ENCODE peak calls at places on chromosomes 5 and 9, in seven cellular contexts. B, M, Y, Z, N, K and R are unnamed samples.

GRCh38 chr5:168317521-168318147 is 26.2 kb downstream of the WWC1 start:
- DNase-seq in N (no peak), K (peak), Y (no peak), B (no peak), M (peak), Z (no peak), R (no peak)

GRCh38 chr5:94228791-94229190 is 389.6 kb downstream of the KIAA0825 start:
- DNase-seq in K (no peak), Y (no peak), N (no peak), Z (no peak), M (no peak), B (no peak), R (no peak)

GRCh38 chr9:93577940-93578682 is 1.7 kb downstream of the PHF2 start:
- DNase-seq in Z (no peak), K (no peak), M (no peak), Y (no peak), B (no peak), N (peak), R (no peak)

GRCh38 chr5:161034456-161034855 is 182.4 kb upstream of the ATP10B start:
- DNase-seq in Z (no peak), B (no peak), N (no peak), M (no peak), K (no peak), Y (no peak), R (no peak)

GRCh38 chr9:120791161-120791560 is 2.1 kb downstream of the FBXW2 start:
- DNase-seq in B (no peak), K (no peak), Y (no peak), M (no peak), Z (no peak), N (no peak), R (no peak)

GRCh38 chr5:158899792-158900191 is 199.9 kb downstream of the EBF1 start:
- DNase-seq in K (no peak), N (no peak), Y (peak), B (no peak), Z (peak), M (no peak), R (no peak)

GRCh38 chr9:134225186-134225585 is 60.8 kb upstream of the RNU6ATAC start:
- DNase-seq in B (no peak), K (no peak), N (no peak), M (no peak), Z (peak), Y (no peak), R (no peak)

GRCh38 chr9:137253717-137254623 is 1.2 kb upstream of the NELFB start:
- DNase-seq in B (no peak), M (no peak), K (no peak), Z (no peak), N (peak), Y (no peak), R (no peak)

GRCh38 chr5:8184455-8185063 is 315.6 kb downstream of the MTRR start:
- DNase-seq in Y (no peak), K (peak), B (peak), Z (peak), M (peak), N (peak), R (peak)

GRCh38 chr5:133259199-133259997 is 207.6 kb downstream of the HSPA4 start:
- DNase-seq in Z (no peak), M (no peak), Y (no peak), K (no peak), N (no peak), B (no peak), R (no peak)

GRCh38 chr9:14278291-14278721 is 35.6 kb downstream of the NFIB start:
- DNase-seq in Z (no peak), K (no peak), M (no peak), B (no peak), Y (no peak), N (no peak), R (no peak)

GRCh38 chr5:141757402-141757801 is 75.4 kb upstream of the ARAP3 start:
- DNase-seq in Z (no peak), Y (no peak), K (no peak), N (peak), M (peak), B (peak), R (no peak)

GRCh38 chr5:10860645-10861455 is 99.8 kb upstream of the DAP start:
- DNase-seq in N (no peak), M (no peak), Y (no peak), B (no peak), K (no peak), Z (no peak), R (no peak)

GRCh38 chr5:173412151-173412550 is 83.9 kb upstream of the STC2 start:
- DNase-seq in B (no peak), N (no peak), Y (no peak), K (no peak), M (no peak), Z (no peak), R (no peak)

GRCh38 chr9:129138476-129139232 is 27.4 kb downstream of the PTPA start:
- DNase-seq in K (no peak), Z (peak), B (no peak), N (peak), Y (peak), M (no peak), R (no peak)

GRCh38 chr5:173075970-173076369 is 19.8 kb downstream of the CREBRF start:
- DNase-seq in Z (no peak), Y (no peak), M (no peak), N (no peak), B (no peak), K (no peak), R (no peak)

GRCh38 chr5:31993182-31993961 is 180.7 kb downstream of the GOLPH3 start:
- DNase-seq in N (no peak), K (no peak), Y (no peak), Z (no peak), B (no peak), M (no peak), R (no peak)

GRCh38 chr5:57432876-57433275 is 49.7 kb downstream of the ACTBL2 start:
- DNase-seq in B (no peak), Y (no peak), Z (no peak), N (peak), M (no peak), K (no peak), R (no peak)

GRCh38 chr5:98349251-98349989 is 424.0 kb upstream of the RGMB start:
- DNase-seq in Z (no peak), Y (no peak), B (no peak), K (no peak), N (peak), M (no peak), R (no peak)

GRCh38 chr5:149422429-149423286 is 43.6 kb upstream of the IL17B start:
- DNase-seq in B (peak), N (peak), Y (peak), K (no peak), M (peak), Z (peak), R (peak)

GRCh38 chr5:173689713-173690360 is 73.4 kb upstream of the BOD1 start:
- DNase-seq in B (no peak), K (no peak), Z (no peak), Y (no peak), M (no peak), N (peak), R (no peak)

GRCh38 chr5:132215329-132215728 is 12.3 kb downstream of the P4HA2 start:
- DNase-seq in Z (peak), N (no peak), Y (peak), K (no peak), B (no peak), M (peak), R (no peak)

GRCh38 chr5:17803976-17804375 is 169.7 kb downstream of the TAF11L14 start:
- DNase-seq in M (no peak), Y (no peak), Z (no peak), B (no peak), N (no peak), K (no peak), R (no peak)

GRCh38 chr5:131110256-131110594 is 54.8 kb downstream of the HINT1 start:
- DNase-seq in N (no peak), Y (no peak), B (no peak), K (no peak), M (no peak), Z (no peak), R (no peak)

GRCh38 chr5:139806726-139807646 is 11.4 kb downstream of the PSD2 start:
- DNase-seq in B (no peak), Y (no peak), K (no peak), Z (no peak), M (no peak), N (no peak), R (no peak)

GRCh38 chr5:116448869-116449453 is 125.7 kb downstream of the SEMA6A start:
- DNase-seq in Y (no peak), N (no peak), K (no peak), M (no peak), B (no peak), Z (no peak), R (no peak)

GRCh38 chr5:55913396-55914140 is 62.4 kb downstream of the IL31RA start:
- DNase-seq in Y (no peak), B (no peak), K (no peak), M (no peak), N (no peak), Z (no peak), R (no peak)

GRCh38 chr9:116174347-116174746 is 20.8 kb downstream of the PAPPA start:
- DNase-seq in Y (no peak), M (no peak), B (no peak), K (no peak), Z (no peak), N (no peak), R (no peak)

DNA sequence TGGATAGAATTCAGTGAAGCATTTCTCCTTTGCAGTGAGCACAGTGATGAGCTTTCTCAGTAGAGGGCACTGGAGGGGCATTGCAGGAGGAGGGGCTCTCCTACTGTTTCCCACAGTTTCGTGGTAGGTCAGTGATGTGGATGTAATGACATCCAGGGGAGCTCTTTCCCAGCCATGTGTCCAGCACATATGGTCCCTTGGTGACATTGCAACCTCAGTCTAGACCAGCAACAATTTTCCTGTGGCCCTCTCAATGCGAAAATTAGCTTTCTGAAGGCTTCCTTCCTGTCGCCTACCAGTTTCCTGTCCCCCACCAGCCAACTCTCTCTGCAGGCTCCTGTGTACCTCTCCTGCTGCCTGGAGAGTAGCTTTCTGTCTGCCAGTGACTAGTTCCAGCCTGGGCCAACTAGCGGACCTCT is 6.9 kb upstream of the PDCL start:
- DNase-seq in M (peak), Y (no peak), B (no peak), Z (no peak), N (peak), K (no peak), R (no peak)
- TF ChIP-seq CTCF in M (peak), Y (no peak), B (no peak), Z (no peak), N (peak), K (no peak), R (no peak)

DNA sequence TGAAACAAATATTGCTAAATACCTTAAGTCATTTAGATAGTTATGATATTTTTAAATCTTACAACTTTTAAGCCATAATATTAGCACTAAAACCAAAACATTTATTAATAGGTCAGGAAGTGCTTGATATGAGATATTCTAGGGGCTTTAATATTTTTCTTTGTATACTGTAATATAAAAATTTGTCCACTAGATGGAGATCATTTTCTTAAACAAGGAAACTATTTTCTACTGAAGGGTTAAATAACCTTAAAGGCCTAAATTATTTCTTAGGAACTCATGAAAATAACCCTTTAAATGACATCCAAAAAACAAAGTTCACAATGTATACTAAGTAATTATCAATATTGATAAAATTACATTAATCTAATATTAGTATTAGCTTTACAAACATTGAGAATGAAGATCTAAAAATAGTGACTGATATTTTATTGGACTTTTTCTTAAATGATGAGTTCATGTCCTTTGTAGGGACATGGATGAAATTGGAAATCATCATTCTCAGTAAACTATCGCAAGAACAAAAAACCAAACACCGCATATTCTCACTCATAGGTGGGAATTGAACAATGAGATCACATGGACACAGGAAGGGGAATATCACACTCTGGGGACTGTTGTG is 635.7 kb downstream of the RAB3C start:
- DNase-seq in Z (no peak), N (no peak), B (no peak), M (no peak), Y (no peak), K (no peak), R (no peak)
- TF ChIP-seq CTCF in Z (peak), N (peak), B (no peak), M (no peak), Y (no peak), K (peak), R (peak)

DNA sequence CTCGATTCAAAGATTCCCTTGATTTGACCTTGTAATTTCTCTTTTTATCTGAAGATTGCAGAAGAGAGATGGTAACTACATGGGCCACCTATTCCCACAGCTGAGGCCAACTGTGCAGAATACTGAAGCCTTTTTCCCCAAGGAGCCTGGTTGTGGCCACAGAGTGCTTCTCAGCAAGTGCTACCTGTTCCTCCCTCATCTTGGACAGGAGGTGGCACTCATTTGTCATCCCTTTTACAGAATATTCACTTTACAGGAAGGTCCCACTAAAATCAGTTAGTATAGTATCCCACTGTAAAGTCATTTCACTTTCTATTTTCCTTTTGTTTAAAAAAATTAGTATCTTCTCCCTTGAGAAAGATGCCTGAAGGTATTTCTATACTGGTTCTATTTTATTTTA is 346.4 kb downstream of the ARL15 start:
- DNase-seq in K (no peak), B (no peak), M (no peak), Y (no peak), N (no peak), Z (no peak), R (no peak)
- TF ChIP-seq CTCF in K (no peak), B (no peak), M (no peak), Y (no peak), N (peak), Z (no peak), R (no peak)

GRCh38 chr9:107481035-107481434 is 8.5 kb downstream of the KLF4 start:
- DNase-seq in B (no peak), N (no peak), K (no peak), M (no peak), Z (no peak), Y (no peak), R (no peak)
- TF ChIP-seq CTCF in B (no peak), N (no peak), K (no peak), M (no peak), Z (peak), Y (no peak), R (no peak)